ENCODE peak calls at places on chromosomes 13 and 19, in four cellular contexts. One of them, this sample, is unnamed. For H3K9me3, the result is how much of the 10 kb centered on the place peaks cover.

GRCh38 chr13:24680258-24680920 is at the start of gene ATP12A:
- DNase-seq in BE2C: no peak
- DNase-seq in heart left ventricle: no peak
- DNase-seq in tibial nerve: no peak
- DNase-seq in this sample: peak

GRCh38 chr19:2478324-2478755 is 2.4 kb downstream of the GADD45B start:
- DNase-seq in tibial nerve: peak
- DNase-seq in BE2C: peak
- DNase-seq in heart left ventricle: peak
- DNase-seq in this sample: peak

GRCh38 chr13:25928941-25929505 is 122.8 kb downstream of the SHISA2 start:
- DNase-seq in BE2C: no peak
- DNase-seq in tibial nerve: no peak
- DNase-seq in heart left ventricle: no peak
- DNase-seq in this sample: no peak

GRCh38 chr19:8363803-8364771 is at the start of gene ANGPTL4:
- DNase-seq in tibial nerve: peak
- DNase-seq in BE2C: peak
- DNase-seq in heart left ventricle: peak
- DNase-seq in this sample: no peak

GRCh38 chr13:112592181-112592580 is 4.2 kb upstream of the TUBGCP3 start:
- DNase-seq in heart left ventricle: no peak
- DNase-seq in tibial nerve: no peak
- DNase-seq in BE2C: no peak
- DNase-seq in this sample: no peak

GRCh38 chr13:34863360-34864135 is 78.5 kb upstream of the NBEA start:
- DNase-seq in BE2C: no peak
- DNase-seq in heart left ventricle: no peak
- DNase-seq in tibial nerve: no peak
- DNase-seq in this sample: no peak

GRCh38 chr19:3699071-3699740 is 1.1 kb downstream of the PIP5K1C start:
- DNase-seq in BE2C: no peak
- DNase-seq in tibial nerve: peak
- DNase-seq in heart left ventricle: no peak
- DNase-seq in this sample: peak

GRCh38 chr13:25429466-25429865 is 57.7 kb downstream of the ATP8A2 start:
- DNase-seq in BE2C: no peak
- DNase-seq in tibial nerve: no peak
- DNase-seq in heart left ventricle: no peak
- DNase-seq in this sample: no peak

GRCh38 chr13:97798836-97799235 is 154.6 kb upstream of the IPO5 start:
- DNase-seq in BE2C: no peak
- DNase-seq in heart left ventricle: no peak
- DNase-seq in tibial nerve: no peak
- DNase-seq in this sample: no peak

GRCh38 chr19:11338164-11338563 is 1.3 kb downstream of the RAB3D start:
- DNase-seq in BE2C: no peak
- DNase-seq in tibial nerve: no peak
- DNase-seq in heart left ventricle: no peak
- DNase-seq in this sample: no peak

GRCh38 chr19:14471436-14472187 is 3.5 kb downstream of the PTGER1 start:
- DNase-seq in heart left ventricle: no peak
- DNase-seq in BE2C: no peak
- DNase-seq in tibial nerve: no peak
- DNase-seq in this sample: no peak

GRCh38 chr19:3725640-3726310 is 17.6 kb downstream of the TJP3 start:
- DNase-seq in BE2C: no peak
- DNase-seq in heart left ventricle: no peak
- DNase-seq in tibial nerve: no peak
- DNase-seq in this sample: no peak

GRCh38 chr19:18176367-18177310 is 3.0 kb downstream of the IFI30 start:
- DNase-seq in BE2C: no peak
- DNase-seq in heart left ventricle: no peak
- DNase-seq in tibial nerve: no peak
- DNase-seq in this sample: no peak

GRCh38 chr19:18586311-18586710 is 2.3 kb upstream of the REX1BD start:
- DNase-seq in BE2C: no peak
- DNase-seq in heart left ventricle: no peak
- DNase-seq in tibial nerve: no peak
- DNase-seq in this sample: no peak

GRCh38 chr19:47228168-47228936 is 2.6 kb downstream of the BBC3 start:
- DNase-seq in BE2C: peak
- DNase-seq in heart left ventricle: peak
- DNase-seq in tibial nerve: no peak
- DNase-seq in this sample: no peak

GRCh38 chr13:25494708-25495411 is 123.1 kb downstream of the ATP8A2 start:
- DNase-seq in BE2C: no peak
- DNase-seq in tibial nerve: no peak
- DNase-seq in heart left ventricle: no peak
- DNase-seq in this sample: no peak

GRCh38 chr19:51136891-51137551 is 5.1 kb upstream of the SIGLEC7 start:
- DNase-seq in heart left ventricle: no peak
- DNase-seq in tibial nerve: no peak
- DNase-seq in BE2C: no peak
- DNase-seq in this sample: no peak

DNA sequence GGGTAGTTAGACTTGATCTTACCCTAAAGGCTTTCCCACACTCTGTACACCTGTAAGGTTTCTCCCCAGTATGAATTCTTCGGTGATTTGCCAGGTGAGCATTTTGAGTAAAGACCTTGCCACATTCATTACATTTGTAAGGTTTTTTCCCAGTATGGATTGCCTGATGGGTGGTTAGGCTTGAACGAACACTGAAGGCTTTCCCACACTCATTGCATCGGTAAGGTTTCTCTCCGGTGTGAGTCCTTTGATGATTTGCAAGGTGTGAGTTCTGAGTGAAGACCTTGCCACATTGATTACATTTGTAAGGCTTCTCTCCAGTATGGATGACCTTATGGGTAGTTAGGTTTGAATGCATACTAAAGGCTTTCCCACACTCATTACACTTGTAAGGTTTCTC is 23.7 kb downstream of the ERVV-2 start:
- DNase-seq in BE2C: no peak
- DNase-seq in tibial nerve: no peak
- DNase-seq in heart left ventricle: no peak
- DNase-seq in this sample: no peak
- H3K9me3 ChIP-seq in BE2C: under half
- H3K9me3 ChIP-seq in tibial nerve: half or more
- H3K9me3 ChIP-seq in heart left ventricle: under half
- H3K9me3 ChIP-seq in this sample: under half

GRCh38 chr13:109369357-109370052 is 416.9 kb downstream of the IRS2 start:
- DNase-seq in tibial nerve: no peak
- DNase-seq in BE2C: peak
- DNase-seq in heart left ventricle: no peak
- DNase-seq in this sample: no peak

GRCh38 chr13:109371066-109371465 is 415.3 kb downstream of the IRS2 start:
- DNase-seq in tibial nerve: no peak
- DNase-seq in heart left ventricle: no peak
- DNase-seq in BE2C: no peak
- DNase-seq in this sample: no peak

GRCh38 chr13:109370486-109370885 is 415.9 kb downstream of the IRS2 start:
- DNase-seq in BE2C: no peak
- DNase-seq in tibial nerve: no peak
- DNase-seq in heart left ventricle: no peak
- DNase-seq in this sample: no peak

GRCh38 chr13:109376936-109377335 is 409.4 kb downstream of the IRS2 start:
- DNase-seq in tibial nerve: no peak
- DNase-seq in heart left ventricle: no peak
- DNase-seq in BE2C: no peak
- DNase-seq in this sample: no peak

DNA sequence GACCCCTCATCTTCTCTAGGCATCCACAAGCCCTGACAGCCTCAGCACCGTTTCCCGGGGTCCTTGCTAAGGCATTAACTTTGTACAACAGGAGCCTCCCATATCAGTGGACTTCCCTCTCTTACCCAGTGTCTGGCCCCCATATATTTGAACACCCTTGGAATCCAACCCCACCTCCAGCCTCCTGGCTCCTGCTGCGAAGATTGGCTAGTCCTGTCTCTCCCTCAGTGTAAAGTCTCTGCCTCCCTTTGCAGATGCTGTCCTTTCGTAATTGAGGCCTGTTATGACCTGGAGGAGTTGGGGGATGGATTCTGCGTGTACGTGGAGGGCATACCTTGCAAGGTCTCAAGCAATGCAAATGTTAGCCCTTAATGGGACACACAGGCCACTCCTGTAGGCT is 413.7 kb downstream of the IRS2 start:
- DNase-seq in heart left ventricle: no peak
- DNase-seq in tibial nerve: no peak
- DNase-seq in BE2C: no peak
- DNase-seq in this sample: no peak
- H3K9me3 ChIP-seq in heart left ventricle: under half
- H3K9me3 ChIP-seq in tibial nerve: under half
- H3K9me3 ChIP-seq in BE2C: under half
- H3K9me3 ChIP-seq in this sample: under half

GRCh38 chr19:23436944-23437343 is 41.7 kb upstream of the ZNF91 start:
- DNase-seq in BE2C: peak
- DNase-seq in tibial nerve: no peak
- DNase-seq in heart left ventricle: no peak
- DNase-seq in this sample: peak

GRCh38 chr19:23439623-23440022 is 44.4 kb upstream of the ZNF91 start:
- DNase-seq in tibial nerve: no peak
- DNase-seq in heart left ventricle: no peak
- DNase-seq in BE2C: peak
- DNase-seq in this sample: no peak

GRCh38 chr19:23440791-23441190 is 45.5 kb upstream of the ZNF91 start:
- DNase-seq in tibial nerve: no peak
- DNase-seq in heart left ventricle: no peak
- DNase-seq in BE2C: peak
- DNase-seq in this sample: peak

GRCh38 chr19:23437901-23438300 is 42.6 kb upstream of the ZNF91 start:
- DNase-seq in BE2C: peak
- DNase-seq in heart left ventricle: no peak
- DNase-seq in tibial nerve: no peak
- DNase-seq in this sample: no peak

GRCh38 chr19:23440207-23440606 is 44.9 kb upstream of the ZNF91 start:
- DNase-seq in BE2C: peak
- DNase-seq in tibial nerve: no peak
- DNase-seq in heart left ventricle: no peak
- DNase-seq in this sample: peak
- H3K9me3 ChIP-seq in BE2C: under half
- H3K9me3 ChIP-seq in tibial nerve: under half
- H3K9me3 ChIP-seq in heart left ventricle: under half
- H3K9me3 ChIP-seq in this sample: under half

GRCh38 chr19:36745870-36746269 is 26.7 kb downstream of the ZNF850 start:
- DNase-seq in BE2C: no peak
- DNase-seq in tibial nerve: no peak
- DNase-seq in heart left ventricle: no peak
- DNase-seq in this sample: no peak

GRCh38 chr19:36747750-36748149 is 24.9 kb downstream of the ZNF850 start:
- DNase-seq in heart left ventricle: no peak
- DNase-seq in BE2C: no peak
- DNase-seq in tibial nerve: no peak
- DNase-seq in this sample: no peak

GRCh38 chr19:36748431-36749275 is 24.0 kb downstream of the ZNF850 start:
- DNase-seq in BE2C: no peak
- DNase-seq in tibial nerve: no peak
- DNase-seq in heart left ventricle: no peak
- DNase-seq in this sample: no peak

GRCh38 chr19:36750066-36750691 is 22.4 kb downstream of the ZNF850 start:
- DNase-seq in heart left ventricle: no peak
- DNase-seq in BE2C: no peak
- DNase-seq in tibial nerve: no peak
- DNase-seq in this sample: no peak
- H3K9me3 ChIP-seq in heart left ventricle: half or more
- H3K9me3 ChIP-seq in BE2C: under half
- H3K9me3 ChIP-seq in tibial nerve: half or more
- H3K9me3 ChIP-seq in this sample: under half

GRCh38 chr19:58248886-58249285 is 20.2 kb downstream of the ZNF544 start:
- DNase-seq in tibial nerve: no peak
- DNase-seq in BE2C: no peak
- DNase-seq in heart left ventricle: no peak
- DNase-seq in this sample: no peak

DNA sequence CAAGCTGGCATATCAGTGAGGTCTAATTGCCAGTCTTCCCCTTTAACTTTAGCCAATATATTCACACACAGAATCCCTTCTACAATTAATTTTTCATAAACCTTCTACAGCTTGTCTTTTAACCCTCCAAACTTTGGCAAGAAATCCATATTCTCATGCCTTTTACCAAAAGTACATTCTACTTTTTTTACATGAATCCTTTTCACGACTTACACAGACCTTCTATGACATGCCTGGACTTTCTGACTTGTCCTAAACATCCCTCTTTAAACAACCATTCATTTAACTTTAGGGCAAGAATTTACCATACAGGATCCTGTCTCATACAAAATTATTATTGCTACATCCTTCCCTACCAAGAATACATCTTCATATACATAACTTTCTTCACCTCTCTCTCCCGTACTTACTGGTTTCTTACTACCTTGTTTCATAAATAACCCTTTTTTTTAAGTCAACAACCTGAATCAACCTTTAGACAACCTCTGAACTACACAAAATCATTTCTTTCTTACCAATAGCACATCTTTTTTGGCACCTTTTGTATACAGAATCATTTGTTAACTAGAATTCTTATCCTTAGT is 23.5 kb downstream of the ZNF544 start:
- DNase-seq in heart left ventricle: no peak
- DNase-seq in BE2C: no peak
- DNase-seq in tibial nerve: no peak
- DNase-seq in this sample: peak
- H3K9me3 ChIP-seq in heart left ventricle: half or more
- H3K9me3 ChIP-seq in BE2C: under half
- H3K9me3 ChIP-seq in tibial nerve: half or more
- H3K9me3 ChIP-seq in this sample: under half

GRCh38 chr19:57992841-57993240 is 9.8 kb downstream of the ZNF606 start:
- DNase-seq in tibial nerve: no peak
- DNase-seq in BE2C: no peak
- DNase-seq in heart left ventricle: no peak
- DNase-seq in this sample: no peak
- H3K9me3 ChIP-seq in tibial nerve: half or more
- H3K9me3 ChIP-seq in BE2C: under half
- H3K9me3 ChIP-seq in heart left ventricle: half or more
- H3K9me3 ChIP-seq in this sample: under half

This sample was measured in HAP-1.